ENCODE peak calls at places on chromosome 3, in five cellular contexts. H is endothelial cell of umbilical vein, P is fibroblast of lung, Q is MM.1S, D is neural progenitor cell. E is an unnamed sample. For H3K79me2, the result is how much of the 10 kb centered on the place peaks cover.

GRCh38 chr3:134815519-134815918 is 20.5 kb downstream of the EPHB1 start:
- DNase-seq in P (no peak), D (no peak), H (no peak), Q (no peak), E (no peak)

GRCh38 chr3:48595526-48596121 is 495 bp upstream of the COL7A1 start:
- DNase-seq in D (peak), H (peak), Q (no peak), P (peak), E (no peak)

GRCh38 chr3:180977498-180977897 is 12.0 kb downstream of the DNAJC19 start:
- DNase-seq in H (no peak), P (no peak), D (no peak), Q (no peak), E (no peak)

GRCh38 chr3:385151-385550 is 188.6 kb downstream of the CHL1 start:
- DNase-seq in D (no peak), Q (no peak), H (no peak), P (peak), E (no peak)

GRCh38 chr3:35523838-35524237 is 115.5 kb upstream of the ARPP21 start:
- DNase-seq in D (no peak), P (peak), Q (no peak), H (peak), E (no peak)

GRCh38 chr3:112358311-112358780 is 25.4 kb downstream of the CD200 start:
- DNase-seq in Q (no peak), D (no peak), P (peak), H (peak), E (peak)

GRCh38 chr3:196868297-196868661 is 559 bp downstream of the SENP5 start:
- DNase-seq in P (peak), Q (peak), H (no peak), D (peak), E (peak)

GRCh38 chr3:42823351-42823750 is 14.1 kb downstream of the ACKR2 start:
- DNase-seq in Q (no peak), P (no peak), H (no peak), D (no peak), E (no peak)

GRCh38 chr3:153970735-153971347 is 150.3 kb upstream of the ARHGEF26 start:
- DNase-seq in H (peak), P (peak), D (no peak), Q (peak), E (peak)

GRCh38 chr3:9402410-9403228 is 5.2 kb downstream of the SETD5 start:
- DNase-seq in Q (no peak), H (no peak), P (peak), D (peak), E (no peak)

GRCh38 chr3:50584391-50584790 is 15.1 kb downstream of the HEMK1 start:
- DNase-seq in P (no peak), D (no peak), H (no peak), Q (no peak), E (no peak)

GRCh38 chr3:157447026-157447694 is 10.5 kb downstream of the PTX3 start:
- DNase-seq in Q (peak), D (peak), P (peak), H (peak), E (peak)

GRCh38 chr3:159804726-159805410 is 183.8 kb upstream of the IL12A start:
- DNase-seq in H (peak), D (peak), P (peak), Q (peak), E (peak)

GRCh38 chr3:156681003-156681402 is 6.6 kb downstream of the TIPARP start:
- DNase-seq in P (peak), D (peak), Q (peak), H (peak), E (no peak)

DNA sequence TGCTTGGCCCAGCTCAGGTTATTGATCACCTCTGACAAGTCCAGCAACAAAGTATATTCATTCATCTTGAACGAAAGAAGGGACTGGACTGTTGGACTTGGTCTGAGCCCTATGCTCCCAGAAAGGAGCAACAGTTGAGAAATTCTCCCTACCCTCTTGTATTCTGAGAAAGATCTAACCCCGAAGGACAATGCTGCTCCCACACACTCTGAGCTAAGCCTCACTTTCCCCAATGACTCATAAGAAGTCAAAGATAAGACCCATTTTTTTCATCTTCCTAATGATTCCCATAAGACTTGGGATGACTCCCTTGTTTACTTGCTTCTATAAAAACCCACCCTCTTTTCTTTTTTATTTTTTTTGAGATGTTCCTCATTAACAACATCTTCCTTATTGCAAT is 549.4 kb upstream of the MDFIC2 start:
- DNase-seq in H (no peak), P (peak), Q (no peak), D (no peak), E (no peak)
- H3K79me2 ChIP-seq in H (under half), P (under half), Q (under half), D (under half), E (under half)

GRCh38 chr3:52436500-52437106 is 8.3 kb downstream of the SEMA3G start:
- DNase-seq in H (no peak), Q (no peak), P (no peak), D (no peak), E (no peak)
- H3K4me2 ChIP-seq in H (no peak), Q (no peak), P (no peak), D (no peak), E (no peak)

DNA sequence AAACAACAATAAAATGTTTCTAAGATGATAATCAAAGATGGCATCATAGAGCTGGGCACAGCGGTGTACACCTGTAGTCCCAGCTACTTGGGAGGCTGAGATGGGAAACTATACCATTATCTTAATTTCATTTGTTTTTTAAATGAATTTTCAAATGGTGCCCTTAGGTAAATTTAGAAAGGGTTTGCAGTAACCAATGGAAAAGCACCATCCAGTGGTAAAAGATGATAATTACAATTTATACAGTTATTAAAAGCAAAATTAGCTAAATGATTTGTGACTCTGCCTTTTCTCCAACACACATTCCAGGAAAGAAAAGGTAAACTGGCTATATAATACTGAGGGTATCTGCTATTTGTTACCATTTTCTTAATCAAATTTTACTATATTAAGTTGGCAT is 14.4 kb upstream of the ANKRD28 start:
- DNase-seq in P (no peak), D (no peak), H (peak), Q (peak), E (peak)
- H3K79me2 ChIP-seq in P (under half), D (under half), H (under half), Q (half or more), E (half or more)

DNA sequence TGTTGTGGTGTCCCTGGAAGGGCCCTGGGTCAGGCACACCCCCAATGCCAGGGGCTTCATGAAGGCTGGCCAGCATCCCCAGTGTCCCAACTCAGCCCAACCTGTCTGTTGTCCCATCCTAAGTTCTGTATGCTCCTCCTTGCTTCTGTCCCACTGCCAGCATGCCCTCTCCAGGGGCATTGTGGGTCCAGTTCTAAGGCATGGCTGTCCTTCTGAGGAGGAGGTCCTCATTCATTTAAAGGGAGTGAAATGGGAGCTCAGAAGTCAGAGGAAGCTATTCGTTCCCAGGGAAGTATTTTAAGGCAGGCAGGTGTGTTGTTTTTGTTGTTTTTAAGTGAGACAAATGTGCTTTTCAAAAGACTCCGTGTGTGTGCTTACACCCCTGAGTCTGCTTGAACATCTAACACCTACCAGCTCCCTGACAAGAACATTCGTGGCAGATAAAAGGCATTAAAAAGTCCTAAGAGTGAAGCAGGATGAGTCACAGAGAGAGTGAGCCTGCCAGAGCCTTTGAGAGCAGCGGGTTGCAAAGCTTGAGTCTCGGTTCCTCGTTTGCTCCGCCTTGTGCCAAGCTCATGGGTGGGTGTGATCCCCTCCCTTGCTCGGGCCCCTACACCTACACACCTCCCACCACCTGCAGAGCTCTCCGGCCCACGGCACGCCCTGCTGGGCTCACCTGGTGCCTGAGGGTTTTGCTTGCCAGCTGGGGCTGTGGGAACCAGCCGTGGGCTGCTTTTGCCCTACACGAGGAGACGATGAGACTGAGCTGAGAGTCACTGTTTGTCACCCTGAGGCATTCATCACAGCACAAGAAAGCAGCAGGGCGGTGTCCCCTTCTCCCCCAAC is 183.4 kb upstream of the TOPAZ1 start:
- DNase-seq in P (peak), H (no peak), Q (peak), D (no peak), E (peak)
- H3K4me2 ChIP-seq in P (no peak), H (no peak), Q (peak), D (no peak), E (peak)

DNA sequence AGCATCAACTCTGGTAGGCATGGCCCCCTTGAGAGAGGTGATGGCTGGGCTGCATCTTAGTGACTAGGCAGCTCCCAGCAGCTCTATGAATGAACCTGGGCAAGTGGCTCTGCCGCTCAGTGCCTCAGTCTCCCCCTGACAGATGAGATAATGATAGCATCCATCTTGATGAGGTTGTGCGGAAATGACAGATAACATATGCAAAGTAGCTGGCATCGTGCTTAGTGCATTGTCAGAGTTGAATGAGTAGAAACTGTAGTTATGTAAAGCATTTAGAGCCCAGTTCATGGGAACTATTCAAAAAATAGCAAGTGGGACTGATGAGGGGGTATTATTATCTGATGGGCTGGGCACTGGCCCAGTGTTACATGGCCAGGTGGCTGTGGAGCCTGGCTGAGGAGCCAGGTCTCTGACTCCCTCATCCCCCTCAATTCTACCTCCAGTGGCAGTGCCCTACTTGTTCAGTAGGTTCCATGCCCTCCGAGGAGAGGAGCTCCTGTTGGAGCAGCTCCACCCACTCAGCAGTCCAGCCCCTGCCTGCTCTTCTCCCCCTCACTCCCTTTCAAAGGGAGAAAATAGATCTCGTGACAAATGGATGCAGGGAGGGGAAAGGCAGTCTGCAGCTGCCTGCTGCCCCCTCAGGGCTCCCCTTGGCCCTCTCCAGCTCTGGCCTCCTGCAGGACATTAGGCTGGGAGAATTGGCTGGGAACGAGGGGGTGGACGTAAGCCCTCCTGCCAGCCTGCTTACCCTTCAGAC is 6.6 kb downstream of the PRKCD start:
- DNase-seq in Q (no peak), P (peak), H (no peak), D (peak), E (peak)
- H3K79me2 ChIP-seq in Q (half or more), P (under half), H (under half), D (under half), E (half or more)

GRCh38 chr3:67015702-67016500 is 17.8 kb downstream of the KBTBD8 start:
- DNase-seq in P (no peak), H (no peak), Q (no peak), D (no peak), E (no peak)

GRCh38 chr3:67016522-67017080 is 18.5 kb downstream of the KBTBD8 start:
- DNase-seq in H (no peak), D (no peak), Q (peak), P (no peak), E (peak)

GRCh38 chr3:67017211-67017610 is 19.1 kb downstream of the KBTBD8 start:
- DNase-seq in Q (peak), H (no peak), P (no peak), D (no peak), E (peak)

GRCh38 chr3:67018105-67018788 is 20.1 kb downstream of the KBTBD8 start:
- DNase-seq in Q (no peak), D (no peak), H (no peak), P (no peak), E (peak)

DNA sequence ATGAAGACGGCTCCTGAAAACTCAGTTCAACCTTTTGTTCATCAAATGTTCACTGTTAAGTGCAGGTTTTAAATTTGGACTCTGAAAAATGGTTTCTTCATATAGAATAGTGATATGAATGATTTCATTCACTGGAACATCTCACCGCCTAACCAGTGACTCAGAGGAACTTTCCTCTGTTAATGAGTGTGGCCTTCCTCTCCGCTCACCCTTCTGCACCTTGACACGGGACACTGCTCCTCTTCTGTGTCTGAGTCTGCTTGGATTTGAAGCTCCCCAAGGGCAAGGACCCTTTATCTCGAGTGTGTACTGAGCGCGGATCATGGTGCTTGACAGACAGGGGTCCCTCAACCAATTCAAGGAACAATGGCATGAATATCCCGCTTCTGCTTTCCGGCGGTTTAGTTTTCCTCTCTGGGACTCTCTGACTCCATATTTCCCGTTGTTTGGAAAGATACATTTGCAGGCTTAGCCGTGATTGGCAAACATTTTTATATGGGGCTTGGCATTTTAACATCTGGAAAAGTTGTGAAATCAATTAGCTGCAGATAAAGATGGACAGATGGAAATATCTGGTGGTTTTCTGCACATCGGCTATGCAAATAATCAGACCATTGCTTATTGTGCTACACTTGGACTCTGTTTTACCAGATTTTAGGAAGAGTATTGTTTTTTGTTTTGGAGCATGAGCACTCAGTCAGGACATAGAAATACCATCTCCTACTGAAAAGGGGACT is 20.9 kb downstream of the KBTBD8 start:
- DNase-seq in D (no peak), P (no peak), H (no peak), Q (no peak), E (peak)
- H3K4me2 ChIP-seq in D (no peak), P (no peak), H (no peak), Q (no peak), E (peak)

GRCh38 chr3:170171563-170171962 is 10.0 kb downstream of the PHC3 start:
- DNase-seq in Q (peak), H (no peak), P (no peak), D (no peak), E (no peak)
- H3K79me2 ChIP-seq in Q (half or more), H (under half), P (under half), D (half or more), E (half or more)

GRCh38 chr3:187736418-187736871 is 8.8 kb downstream of the BCL6 start:
- DNase-seq in P (peak), Q (no peak), H (peak), D (no peak), E (no peak)
- H3K4me2 ChIP-seq in P (peak), Q (no peak), H (no peak), D (no peak), E (peak)